ENCODE peak calls at places on chromosomes 7 and 10, in five cellular contexts. One of them, this sample, is unnamed.

GRCh38 chr10:115829501-115830215 is 443.3 kb downstream of the GFRA1 start:
- DNase-seq in NCI-H748 treated with DMSO at 0.1 percent for 48 hours: no peak
- DNase-seq in germinal center: no peak
- DNase-seq in hepatocyte: peak
- DNase-seq in GM04504: peak
- DNase-seq in this sample: no peak

GRCh38 chr7:108716783-108717182 is 147.1 kb downstream of the DNAJB9 start:
- DNase-seq in GM04504: no peak
- DNase-seq in NCI-H748 treated with DMSO at 0.1 percent for 48 hours: no peak
- DNase-seq in germinal center: no peak
- DNase-seq in hepatocyte: no peak
- DNase-seq in this sample: no peak

GRCh38 chr10:11894381-11895107 is 71.4 kb downstream of the PROSER2 start:
- DNase-seq in hepatocyte: no peak
- DNase-seq in GM04504: no peak
- DNase-seq in NCI-H748 treated with DMSO at 0.1 percent for 48 hours: no peak
- DNase-seq in germinal center: no peak
- DNase-seq in this sample: no peak

GRCh38 chr7:157096286-157097055 is 42.3 kb upstream of the UBE3C start:
- DNase-seq in hepatocyte: peak
- DNase-seq in NCI-H748 treated with DMSO at 0.1 percent for 48 hours: no peak
- DNase-seq in GM04504: no peak
- DNase-seq in germinal center: no peak
- DNase-seq in this sample: no peak

GRCh38 chr10:71285180-71285545 is 33.9 kb upstream of the SLC29A3 start:
- DNase-seq in GM04504: no peak
- DNase-seq in NCI-H748 treated with DMSO at 0.1 percent for 48 hours: no peak
- DNase-seq in germinal center: peak
- DNase-seq in hepatocyte: peak
- DNase-seq in this sample: peak

GRCh38 chr10:6737080-6737641 is 157.1 kb upstream of the PRKCQ start:
- DNase-seq in germinal center: no peak
- DNase-seq in hepatocyte: no peak
- DNase-seq in NCI-H748 treated with DMSO at 0.1 percent for 48 hours: no peak
- DNase-seq in GM04504: no peak
- DNase-seq in this sample: no peak

GRCh38 chr10:58695022-58695421 is 182.3 kb downstream of the BICC1 start:
- DNase-seq in NCI-H748 treated with DMSO at 0.1 percent for 48 hours: no peak
- DNase-seq in GM04504: no peak
- DNase-seq in germinal center: no peak
- DNase-seq in hepatocyte: no peak
- DNase-seq in this sample: no peak

GRCh38 chr7:87218941-87219544 is 489 bp downstream of the TMEM243 start:
- DNase-seq in hepatocyte: peak
- DNase-seq in germinal center: peak
- DNase-seq in NCI-H748 treated with DMSO at 0.1 percent for 48 hours: no peak
- DNase-seq in GM04504: no peak
- DNase-seq in this sample: no peak

GRCh38 chr7:46557295-46557711 is 636.2 kb upstream of the IGFBP3 start:
- DNase-seq in germinal center: no peak
- DNase-seq in hepatocyte: peak
- DNase-seq in NCI-H748 treated with DMSO at 0.1 percent for 48 hours: no peak
- DNase-seq in GM04504: no peak
- DNase-seq in this sample: no peak

GRCh38 chr7:2926898-2927405 is 82.8 kb upstream of the GNA12 start:
- DNase-seq in NCI-H748 treated with DMSO at 0.1 percent for 48 hours: no peak
- DNase-seq in GM04504: no peak
- DNase-seq in hepatocyte: no peak
- DNase-seq in germinal center: no peak
- DNase-seq in this sample: peak

GRCh38 chr7:2953588-2954407 is 89.9 kb downstream of the CARD11 start:
- DNase-seq in hepatocyte: no peak
- DNase-seq in NCI-H748 treated with DMSO at 0.1 percent for 48 hours: no peak
- DNase-seq in GM04504: no peak
- DNase-seq in germinal center: no peak
- DNase-seq in this sample: no peak

GRCh38 chr7:43653466-43653865 is 70.6 kb downstream of the STK17A start:
- DNase-seq in GM04504: no peak
- DNase-seq in hepatocyte: no peak
- DNase-seq in NCI-H748 treated with DMSO at 0.1 percent for 48 hours: no peak
- DNase-seq in germinal center: no peak
- DNase-seq in this sample: no peak

GRCh38 chr10:111035542-111035941 is 41.3 kb upstream of the ADRA2A start:
- DNase-seq in GM04504: no peak
- DNase-seq in hepatocyte: no peak
- DNase-seq in NCI-H748 treated with DMSO at 0.1 percent for 48 hours: no peak
- DNase-seq in germinal center: no peak
- DNase-seq in this sample: no peak

GRCh38 chr10:63722537-63722936 is 201.3 kb downstream of the REEP3 start:
- DNase-seq in GM04504: peak
- DNase-seq in hepatocyte: peak
- DNase-seq in germinal center: no peak
- DNase-seq in NCI-H748 treated with DMSO at 0.1 percent for 48 hours: no peak
- DNase-seq in this sample: no peak

GRCh38 chr10:111116211-111116610 is 39.4 kb downstream of the ADRA2A start:
- DNase-seq in GM04504: no peak
- DNase-seq in hepatocyte: no peak
- DNase-seq in NCI-H748 treated with DMSO at 0.1 percent for 48 hours: no peak
- DNase-seq in germinal center: no peak
- DNase-seq in this sample: no peak

GRCh38 chr7:155874411-155874810 is 62.1 kb upstream of the SHH start:
- DNase-seq in GM04504: no peak
- DNase-seq in germinal center: no peak
- DNase-seq in NCI-H748 treated with DMSO at 0.1 percent for 48 hours: no peak
- DNase-seq in hepatocyte: no peak
- DNase-seq in this sample: no peak

GRCh38 chr10:49419005-49419404 is 23.1 kb upstream of the DRGX start:
- DNase-seq in germinal center: no peak
- DNase-seq in GM04504: no peak
- DNase-seq in hepatocyte: peak
- DNase-seq in NCI-H748 treated with DMSO at 0.1 percent for 48 hours: no peak
- DNase-seq in this sample: no peak

GRCh38 chr10:30510932-30511700 is 77.1 kb downstream of the MAP3K8 start:
- DNase-seq in GM04504: no peak
- DNase-seq in germinal center: no peak
- DNase-seq in hepatocyte: no peak
- DNase-seq in NCI-H748 treated with DMSO at 0.1 percent for 48 hours: no peak
- DNase-seq in this sample: no peak

GRCh38 chr10:10038358-10038757 is 979.3 kb upstream of the CELF2 start:
- DNase-seq in germinal center: no peak
- DNase-seq in hepatocyte: no peak
- DNase-seq in NCI-H748 treated with DMSO at 0.1 percent for 48 hours: no peak
- DNase-seq in GM04504: no peak
- DNase-seq in this sample: no peak

GRCh38 chr10:127151981-127152699 is 44.3 kb downstream of the INSYN2A start:
- DNase-seq in germinal center: no peak
- DNase-seq in GM04504: no peak
- DNase-seq in NCI-H748 treated with DMSO at 0.1 percent for 48 hours: no peak
- DNase-seq in hepatocyte: no peak
- DNase-seq in this sample: no peak

GRCh38 chr10:111545806-111546205 is 469.0 kb downstream of the ADRA2A start:
- DNase-seq in NCI-H748 treated with DMSO at 0.1 percent for 48 hours: no peak
- DNase-seq in germinal center: no peak
- DNase-seq in GM04504: no peak
- DNase-seq in hepatocyte: no peak
- DNase-seq in this sample: no peak

GRCh38 chr7:134599371-134599770 is 47.3 kb upstream of the BPGM start:
- DNase-seq in hepatocyte: no peak
- DNase-seq in NCI-H748 treated with DMSO at 0.1 percent for 48 hours: no peak
- DNase-seq in GM04504: no peak
- DNase-seq in germinal center: no peak
- DNase-seq in this sample: no peak

GRCh38 chr10:112967200-112967599 is 17.2 kb downstream of the TCF7L2 start:
- DNase-seq in NCI-H748 treated with DMSO at 0.1 percent for 48 hours: no peak
- DNase-seq in GM04504: no peak
- DNase-seq in germinal center: no peak
- DNase-seq in hepatocyte: no peak
- DNase-seq in this sample: no peak

GRCh38 chr10:103837370-103838094 is 17.8 kb downstream of the SH3PXD2A start:
- DNase-seq in NCI-H748 treated with DMSO at 0.1 percent for 48 hours: no peak
- DNase-seq in hepatocyte: no peak
- DNase-seq in GM04504: no peak
- DNase-seq in germinal center: no peak
- DNase-seq in this sample: no peak

GRCh38 chr7:1510780-1511154 is 6.6 kb upstream of the INTS1 start:
- DNase-seq in hepatocyte: no peak
- DNase-seq in NCI-H748 treated with DMSO at 0.1 percent for 48 hours: no peak
- DNase-seq in GM04504: no peak
- DNase-seq in germinal center: no peak
- DNase-seq in this sample: no peak

GRCh38 chr10:52420656-52421055 is 106.6 kb downstream of the DKK1 start:
- DNase-seq in germinal center: no peak
- DNase-seq in hepatocyte: no peak
- DNase-seq in GM04504: no peak
- DNase-seq in NCI-H748 treated with DMSO at 0.1 percent for 48 hours: no peak
- DNase-seq in this sample: no peak

GRCh38 chr7:7805511-7806153 is 87.2 kb upstream of the RPA3 start:
- DNase-seq in GM04504: no peak
- DNase-seq in germinal center: no peak
- DNase-seq in NCI-H748 treated with DMSO at 0.1 percent for 48 hours: no peak
- DNase-seq in hepatocyte: no peak
- DNase-seq in this sample: no peak

GRCh38 chr7:140512317-140513000 is 33.2 kb upstream of the MKRN1 start:
- DNase-seq in hepatocyte: peak
- DNase-seq in NCI-H748 treated with DMSO at 0.1 percent for 48 hours: peak
- DNase-seq in germinal center: no peak
- DNase-seq in GM04504: no peak
- DNase-seq in this sample: peak

This sample was measured in NCI-H146.